ENCODE peak calls at places on chromosome 2, in six cellular contexts. J is amniotic stem cell; E is ACHN; A is non-pigmented ciliary epithelial cell; T is CD8-positive, alpha-beta memory T cell; W is activated T-cell treated with anti-CD3 and anti-CD28 coated beads, Interleukin-2, amount 50 U/mL, for 4 hours. B is an unnamed sample.

GRCh38 chr2:238238766-238239551 is 879 bp downstream of the HES6 start:
- DNase-seq in J (no peak), E (no peak), A (no peak), T (peak), W (peak), B (peak)

GRCh38 chr2:85325466-85325811 is 2.4 kb downstream of the TGOLN2 start:
- DNase-seq in J (no peak), E (no peak), A (no peak), T (no peak), W (no peak), B (no peak)

GRCh38 chr2:653645-654425 is 23.4 kb downstream of the TMEM18 start:
- DNase-seq in J (no peak), E (no peak), A (no peak), T (no peak), W (no peak), B (no peak)

GRCh38 chr2:106816974-106817373 is 69.0 kb downstream of the ST6GAL2 start:
- DNase-seq in J (no peak), E (no peak), A (no peak), T (no peak), W (no peak), B (no peak)

GRCh38 chr2:230864605-230865323 is at the start of gene ITM2C:
- DNase-seq in J (peak), E (peak), A (no peak), T (peak), W (peak), B (peak)

GRCh38 chr2:199704358-199705238 is 146.4 kb downstream of the FTCDNL1 start:
- DNase-seq in J (peak), E (peak), A (no peak), T (no peak), W (no peak), B (no peak)

GRCh38 chr2:63538409-63538808 is 49.9 kb downstream of the WDPCP start:
- DNase-seq in J (no peak), E (no peak), A (no peak), T (no peak), W (no peak), B (no peak)

GRCh38 chr2:154704991-154705390 is 6.5 kb downstream of the KCNJ3 start:
- DNase-seq in J (no peak), E (no peak), A (no peak), T (no peak), W (no peak), B (no peak)

GRCh38 chr2:91477731-91478672 is 2786.5 kb downstream of the RPIA start:
- DNase-seq in J (no peak), E (no peak), A (no peak), T (peak), W (no peak), B (peak)

GRCh38 chr2:140639628-140640027 is 1491.2 kb downstream of the LRP1B start:
- DNase-seq in J (no peak), E (no peak), A (no peak), T (no peak), W (no peak), B (no peak)

B was measured in T-helper 9 cell.